ENCODE peak calls at places on chromosomes 5 and 9, in eight cellular contexts. O is uterus, Q is astrocyte of the spinal cord, F is fibroblast of mammary gland, S is adrenal gland, N is DND-41, W is psoas muscle, B is AG09309. X is an unnamed sample.
A peak's percentile ranks its signal among the peaks of the same experiment; 100 is the strongest.

GRCh38 chr5:170251462-170251861 is 18.7 kb downstream of the C5orf58 start:
- DNase-seq in O (no peak), Q (no peak), S (no peak), W (no peak), B (no peak), N (no peak), F (no peak), X (no peak)

GRCh38 chr9:93265301-93265971 is 81.5 kb downstream of the WNK2 start:
- DNase-seq in F (no peak), W (no peak), B (no peak), S (no peak), Q (no peak), N (no peak), O (no peak), X (no peak)

GRCh38 chr5:93580387-93581100 is 475 bp downstream of the NR2F1-AS1 start:
- DNase-seq in W (no peak), Q (peak; percentile 68), N (no peak), O (no peak), B (no peak), S (peak; percentile 41), F (peak; percentile 56), X (peak; percentile 28)

GRCh38 chr9:331197-331596 is 116.5 kb downstream of the DOCK8 start:
- DNase-seq in S (no peak), N (no peak), B (no peak), F (no peak), O (no peak), W (no peak), Q (no peak), X (no peak)

GRCh38 chr5:142925795-142926194 is 155.6 kb downstream of the ARHGAP26 start:
- DNase-seq in S (no peak), B (peak; percentile 79), O (no peak), F (peak; percentile 95), N (no peak), Q (peak; percentile 81), W (no peak), X (peak; percentile 49)

GRCh38 chr5:54090495-54091084 is 219.8 kb downstream of the ARL15 start:
- DNase-seq in Q (peak; percentile 82), S (no peak), F (peak; percentile 84), W (no peak), O (no peak), N (no peak), B (peak; percentile 89), X (peak; percentile 68)

GRCh38 chr9:99262949-99263418 is 40.9 kb downstream of the SEC61B start:
- DNase-seq in F (no peak), N (no peak), S (no peak), O (no peak), W (no peak), Q (no peak), B (no peak), X (no peak)

GRCh38 chr9:129343697-129344375 is 165.8 kb upstream of the IER5L start:
- DNase-seq in S (peak; percentile 63), W (peak; percentile 83), Q (no peak), F (peak; percentile 45), O (peak; percentile 76), B (no peak), N (no peak), X (no peak)

GRCh38 chr9:137027369-137028012 is 546 bp downstream of the ABCA2 start:
- DNase-seq in B (no peak), F (no peak), S (no peak), O (no peak), Q (no peak), W (no peak), N (no peak), X (no peak)

GRCh38 chr9:100474082-100474949 is 1.4 kb downstream of the TMEFF1 start:
- DNase-seq in B (no peak), F (no peak), O (no peak), N (no peak), W (no peak), S (no peak), Q (no peak), X (peak; percentile 15)

GRCh38 chr9:1198085-1198484 is 147.9 kb downstream of the DMRT2 start:
- DNase-seq in W (no peak), B (no peak), F (peak; percentile 73), O (no peak), S (no peak), Q (peak; percentile 5), N (no peak), X (no peak)

GRCh38 chr9:128285033-128285784 is 9.1 kb downstream of the SWI5 start:
- DNase-seq in Q (no peak), F (no peak), N (no peak), S (no peak), W (no peak), O (no peak), B (no peak), X (no peak)

GRCh38 chr5:177553671-177554429 is 513 bp downstream of the FAM193B start:
- DNase-seq in O (peak; percentile 51), B (no peak), W (peak; percentile 74), F (no peak), S (peak; percentile 53), Q (no peak), N (peak; percentile 54), X (peak; percentile 18)

GRCh38 chr5:59042201-59042600 is 459.3 kb downstream of the RAB3C start:
- DNase-seq in B (no peak), W (no peak), N (no peak), S (no peak), F (peak; percentile 92), Q (peak; percentile 80), O (no peak), X (no peak)

GRCh38 chr5:149035282-149035882 is 27.5 kb downstream of the SH3TC2 start:
- DNase-seq in B (peak; percentile 41), W (peak; percentile 83), S (peak; percentile 74), N (peak; percentile 56), F (peak; percentile 76), O (peak; percentile 64), Q (peak; percentile 79), X (peak; percentile 80)

DNA sequence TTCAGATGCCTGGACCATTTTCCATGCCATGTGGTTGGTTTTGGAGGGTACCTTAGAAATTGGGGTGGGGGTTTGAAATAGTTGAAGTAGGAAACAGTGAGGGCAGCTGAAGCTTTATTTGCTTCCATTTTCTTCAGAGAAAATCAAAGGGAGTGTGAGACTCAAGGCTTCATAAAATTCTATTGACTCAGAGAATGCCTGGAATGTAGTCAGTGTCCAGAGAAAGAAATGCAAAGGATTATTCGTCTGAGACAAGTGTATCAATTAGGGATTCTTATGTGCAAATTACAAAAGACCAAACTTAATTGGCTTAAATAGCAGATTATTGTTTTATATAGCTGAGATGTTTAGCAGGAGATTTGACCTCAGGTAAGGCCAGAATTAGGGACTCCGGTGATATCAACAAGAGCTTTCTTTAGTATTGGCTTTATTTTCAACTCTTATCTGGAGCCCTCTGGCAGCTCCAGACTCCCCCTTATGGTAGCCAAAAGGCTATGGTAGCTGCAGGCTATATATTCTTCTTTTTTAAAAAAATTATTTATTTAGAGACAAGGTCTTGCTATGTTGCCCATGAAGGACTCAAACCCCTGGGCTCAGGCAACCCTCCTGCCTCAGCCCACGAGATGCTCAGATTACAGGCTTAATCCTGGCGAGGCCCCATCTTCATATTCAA is 38.9 kb downstream of the PTTG1 start:
- DNase-seq in Q (no peak), S (no peak), W (no peak), B (no peak), O (no peak), N (no peak), F (no peak), X (no peak)
- TF ChIP-seq CTCF in Q (peak; percentile 19), S (no peak), W (no peak), B (peak; percentile 11), O (no peak), N (no peak), F (peak; percentile 34), X (no peak)

GRCh38 chr5:9112520-9113291 is 433.2 kb downstream of the SEMA5A start:
- DNase-seq in W (no peak), B (no peak), F (no peak), S (no peak), Q (peak; percentile 35), N (no peak), O (no peak), X (no peak)

GRCh38 chr5:9105851-9106250 is 440.0 kb downstream of the SEMA5A start:
- DNase-seq in Q (no peak), O (no peak), N (no peak), W (no peak), F (no peak), S (no peak), B (no peak), X (no peak)

GRCh38 chr5:9104576-9105339 is 441.1 kb downstream of the SEMA5A start:
- DNase-seq in Q (peak; percentile 37), N (no peak), B (no peak), F (peak; percentile 24), W (no peak), S (no peak), O (no peak), X (no peak)

DNA sequence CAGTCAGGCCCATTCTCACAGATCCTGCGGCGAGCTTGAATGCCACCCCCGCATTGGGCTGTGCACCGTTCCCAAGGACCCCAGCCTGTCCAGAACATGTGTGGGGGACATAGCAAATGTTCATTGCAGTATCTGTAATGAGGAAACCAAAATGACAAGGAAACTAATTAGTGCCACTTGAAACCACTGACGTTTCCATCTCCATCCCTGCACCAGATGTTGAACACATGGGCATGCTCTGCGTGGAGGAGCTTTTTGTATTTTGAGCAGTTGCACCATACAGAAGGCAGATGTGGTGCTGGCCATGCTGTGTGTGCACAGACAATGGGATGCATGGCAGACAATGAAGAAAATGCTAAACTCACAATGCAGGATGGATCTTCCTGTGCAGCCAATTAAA is 437.7 kb downstream of the SEMA5A start:
- DNase-seq in O (no peak), Q (no peak), N (no peak), W (no peak), B (no peak), S (no peak), F (peak; percentile 55), X (no peak)
- TF ChIP-seq CTCF in O (no peak), Q (no peak), N (no peak), W (no peak), B (no peak), S (no peak), F (no peak), X (no peak)

DNA sequence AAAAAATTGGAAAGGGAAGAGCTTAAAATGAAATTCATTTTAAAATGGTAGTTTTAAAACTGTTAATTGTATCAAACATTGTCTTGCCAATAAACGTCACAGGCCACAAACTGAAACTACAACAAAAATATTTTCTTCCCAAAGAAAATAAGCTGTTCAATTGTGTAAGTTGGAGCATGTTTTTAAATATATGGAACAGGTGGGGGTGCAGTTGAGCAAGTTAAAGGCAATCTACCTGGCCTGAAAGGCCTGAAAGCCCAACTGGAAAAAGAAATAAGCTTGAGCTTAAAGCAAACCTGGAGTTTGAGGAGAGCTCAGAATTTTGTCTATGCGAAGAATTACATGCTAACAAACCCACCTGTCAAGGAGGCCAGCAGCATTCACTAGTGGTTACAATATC is 439.5 kb downstream of the ACTL7B start:
- DNase-seq in S (no peak), O (no peak), W (no peak), N (no peak), F (peak; percentile 40), Q (peak; percentile 29), B (no peak), X (no peak)
- TF ChIP-seq CTCF in S (no peak), O (no peak), W (peak; percentile 5), N (no peak), F (no peak), Q (peak; percentile 13), B (peak; percentile 8), X (no peak)

DNA sequence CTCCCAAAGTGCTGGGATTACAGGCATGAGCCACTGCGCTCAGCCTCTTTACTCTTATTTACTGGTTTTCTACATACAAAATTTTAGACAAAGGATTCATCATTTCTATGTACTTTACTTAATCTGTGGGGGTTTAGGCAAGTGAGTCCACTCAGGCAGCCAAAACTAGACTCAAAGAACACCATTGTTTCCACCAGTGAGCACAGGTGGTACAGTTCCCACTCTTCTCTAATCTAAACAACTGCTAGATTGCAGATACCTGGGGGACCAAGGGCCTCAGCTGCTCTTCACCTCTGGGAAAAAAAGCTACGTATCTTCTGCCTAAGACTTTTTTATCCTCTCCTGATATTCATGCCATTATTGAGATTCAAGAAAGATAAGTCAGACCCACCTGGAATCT is 260.1 kb downstream of the EBF1 start:
- DNase-seq in S (no peak), F (no peak), Q (no peak), B (no peak), O (no peak), N (no peak), W (no peak), X (no peak)
- TF ChIP-seq CTCF in S (no peak), F (no peak), Q (no peak), B (no peak), O (no peak), N (no peak), W (no peak), X (no peak)

X was measured in A673.